ENCODE peak calls at places on chromosomes 3 and 15, in five cellular contexts. One of them, this sample, is unnamed.

GRCh38 chr3:148757238-148757930 is 59.7 kb downstream of the AGTR1 start:
- DNase-seq in stimulated activated CD4-positive, alpha-beta T cell treated with anti-CD3 and anti-CD28 coated beads, Interleukin-1b, Interleukin-23, amount 100 ng/mL, for 1 hour: no peak
- DNase-seq in lower leg skin: no peak
- DNase-seq in SJSA1: no peak
- DNase-seq in GM20000: no peak
- DNase-seq in this sample: no peak

GRCh38 chr3:120850326-120851295 is 57.4 kb upstream of the STXBP5L start:
- DNase-seq in stimulated activated CD4-positive, alpha-beta T cell treated with anti-CD3 and anti-CD28 coated beads, Interleukin-1b, Interleukin-23, amount 100 ng/mL, for 1 hour: no peak
- DNase-seq in lower leg skin: no peak
- DNase-seq in GM20000: no peak
- DNase-seq in SJSA1: no peak
- DNase-seq in this sample: no peak

GRCh38 chr3:32137870-32138269 is 31.4 kb downstream of the GPD1L start:
- DNase-seq in lower leg skin: no peak
- DNase-seq in GM20000: no peak
- DNase-seq in stimulated activated CD4-positive, alpha-beta T cell treated with anti-CD3 and anti-CD28 coated beads, Interleukin-1b, Interleukin-23, amount 100 ng/mL, for 1 hour: no peak
- DNase-seq in SJSA1: no peak
- DNase-seq in this sample: no peak

GRCh38 chr15:63256433-63256884 is 20.9 kb upstream of the APH1B start:
- DNase-seq in stimulated activated CD4-positive, alpha-beta T cell treated with anti-CD3 and anti-CD28 coated beads, Interleukin-1b, Interleukin-23, amount 100 ng/mL, for 1 hour: no peak
- DNase-seq in GM20000: no peak
- DNase-seq in lower leg skin: no peak
- DNase-seq in SJSA1: peak
- DNase-seq in this sample: no peak

GRCh38 chr3:183937601-183938286 is 53.1 kb upstream of the PARL start:
- DNase-seq in stimulated activated CD4-positive, alpha-beta T cell treated with anti-CD3 and anti-CD28 coated beads, Interleukin-1b, Interleukin-23, amount 100 ng/mL, for 1 hour: no peak
- DNase-seq in SJSA1: no peak
- DNase-seq in lower leg skin: no peak
- DNase-seq in GM20000: no peak
- DNase-seq in this sample: no peak

GRCh38 chr3:142777927-142778326 is 54.1 kb downstream of the TRPC1 start:
- DNase-seq in GM20000: no peak
- DNase-seq in lower leg skin: no peak
- DNase-seq in SJSA1: no peak
- DNase-seq in stimulated activated CD4-positive, alpha-beta T cell treated with anti-CD3 and anti-CD28 coated beads, Interleukin-1b, Interleukin-23, amount 100 ng/mL, for 1 hour: no peak
- DNase-seq in this sample: no peak

GRCh38 chr3:46928297-46928696 is 48.2 kb downstream of the CCDC12 start:
- DNase-seq in lower leg skin: no peak
- DNase-seq in stimulated activated CD4-positive, alpha-beta T cell treated with anti-CD3 and anti-CD28 coated beads, Interleukin-1b, Interleukin-23, amount 100 ng/mL, for 1 hour: no peak
- DNase-seq in SJSA1: no peak
- DNase-seq in GM20000: no peak
- DNase-seq in this sample: no peak

GRCh38 chr15:79450648-79451047 is 18.5 kb downstream of the MINAR1 start:
- DNase-seq in lower leg skin: no peak
- DNase-seq in SJSA1: no peak
- DNase-seq in GM20000: no peak
- DNase-seq in stimulated activated CD4-positive, alpha-beta T cell treated with anti-CD3 and anti-CD28 coated beads, Interleukin-1b, Interleukin-23, amount 100 ng/mL, for 1 hour: no peak
- DNase-seq in this sample: no peak

GRCh38 chr3:8854656-8855055 is 85.2 kb upstream of the OXTR start:
- DNase-seq in GM20000: no peak
- DNase-seq in lower leg skin: no peak
- DNase-seq in SJSA1: no peak
- DNase-seq in stimulated activated CD4-positive, alpha-beta T cell treated with anti-CD3 and anti-CD28 coated beads, Interleukin-1b, Interleukin-23, amount 100 ng/mL, for 1 hour: no peak
- DNase-seq in this sample: no peak

This sample was measured in Calu3.